ENCODE peak calls at places on chromosomes 3 and 15, in ten cellular contexts. One of them, this sample, is unnamed.

GRCh38 chr3:17973559-17973906 is 231.1 kb upstream of the TBC1D5 start:
- DNase-seq in bronchial epithelial cell: no peak
- DNase-seq in endothelial cell of umbilical vein: no peak
- DNase-seq in body of pancreas: peak
- DNase-seq in cardiac muscle cell: no peak
- DNase-seq in upper lobe of left lung: no peak
- DNase-seq in ovary: no peak
- DNase-seq in BE2C: no peak
- DNase-seq in breast epithelium: no peak
- DNase-seq in endothelial cell: no peak
- DNase-seq in this sample: no peak

GRCh38 chr15:101676965-101677364 is 24.8 kb upstream of the TM2D3 start:
- DNase-seq in bronchial epithelial cell: no peak
- DNase-seq in endothelial cell of umbilical vein: no peak
- DNase-seq in body of pancreas: no peak
- DNase-seq in cardiac muscle cell: no peak
- DNase-seq in upper lobe of left lung: no peak
- DNase-seq in ovary: no peak
- DNase-seq in BE2C: no peak
- DNase-seq in breast epithelium: no peak
- DNase-seq in endothelial cell: no peak
- DNase-seq in this sample: no peak

GRCh38 chr15:36932070-36932469 is 168.3 kb downstream of the MEIS2 start:
- DNase-seq in bronchial epithelial cell: no peak
- DNase-seq in endothelial cell of umbilical vein: no peak
- DNase-seq in body of pancreas: no peak
- DNase-seq in cardiac muscle cell: no peak
- DNase-seq in upper lobe of left lung: no peak
- DNase-seq in ovary: no peak
- DNase-seq in BE2C: no peak
- DNase-seq in breast epithelium: no peak
- DNase-seq in endothelial cell: no peak
- DNase-seq in this sample: no peak

GRCh38 chr15:39888809-39889208 is 31.3 kb downstream of the GPR176 start:
- DNase-seq in bronchial epithelial cell: peak
- DNase-seq in endothelial cell of umbilical vein: no peak
- DNase-seq in body of pancreas: no peak
- DNase-seq in cardiac muscle cell: no peak
- DNase-seq in upper lobe of left lung: no peak
- DNase-seq in ovary: no peak
- DNase-seq in BE2C: no peak
- DNase-seq in breast epithelium: no peak
- DNase-seq in endothelial cell: no peak
- DNase-seq in this sample: no peak

GRCh38 chr3:115022835-115023398 is 124.2 kb downstream of the ZBTB20 start:
- DNase-seq in bronchial epithelial cell: peak
- DNase-seq in endothelial cell of umbilical vein: no peak
- DNase-seq in body of pancreas: no peak
- DNase-seq in cardiac muscle cell: no peak
- DNase-seq in upper lobe of left lung: no peak
- DNase-seq in ovary: no peak
- DNase-seq in BE2C: no peak
- DNase-seq in breast epithelium: no peak
- DNase-seq in endothelial cell: no peak
- DNase-seq in this sample: no peak

GRCh38 chr15:23073890-23074631 is 34.7 kb upstream of the TUBGCP5 start:
- DNase-seq in bronchial epithelial cell: no peak
- DNase-seq in endothelial cell of umbilical vein: no peak
- DNase-seq in body of pancreas: peak
- DNase-seq in cardiac muscle cell: no peak
- DNase-seq in upper lobe of left lung: peak
- DNase-seq in ovary: no peak
- DNase-seq in BE2C: peak
- DNase-seq in breast epithelium: peak
- DNase-seq in endothelial cell: no peak
- DNase-seq in this sample: no peak

GRCh38 chr3:69716119-69716518 is 23.1 kb upstream of the MITF start:
- DNase-seq in bronchial epithelial cell: no peak
- DNase-seq in endothelial cell of umbilical vein: no peak
- DNase-seq in body of pancreas: no peak
- DNase-seq in cardiac muscle cell: no peak
- DNase-seq in upper lobe of left lung: no peak
- DNase-seq in ovary: no peak
- DNase-seq in BE2C: no peak
- DNase-seq in breast epithelium: no peak
- DNase-seq in endothelial cell: no peak
- DNase-seq in this sample: no peak

GRCh38 chr3:176796371-176796770 is 400.9 kb downstream of the TBL1XR1 start:
- DNase-seq in bronchial epithelial cell: peak
- DNase-seq in endothelial cell of umbilical vein: no peak
- DNase-seq in body of pancreas: no peak
- DNase-seq in cardiac muscle cell: no peak
- DNase-seq in upper lobe of left lung: no peak
- DNase-seq in ovary: no peak
- DNase-seq in BE2C: no peak
- DNase-seq in breast epithelium: no peak
- DNase-seq in endothelial cell: no peak
- DNase-seq in this sample: no peak

GRCh38 chr15:74399511-74400312 is 32.3 kb upstream of the CYP11A1 start:
- DNase-seq in bronchial epithelial cell: peak
- DNase-seq in endothelial cell of umbilical vein: no peak
- DNase-seq in body of pancreas: no peak
- DNase-seq in cardiac muscle cell: no peak
- DNase-seq in upper lobe of left lung: no peak
- DNase-seq in ovary: no peak
- DNase-seq in BE2C: no peak
- DNase-seq in breast epithelium: no peak
- DNase-seq in endothelial cell: no peak
- DNase-seq in this sample: no peak

GRCh38 chr15:73349191-73349590 is 19.6 kb downstream of the HCN4 start:
- DNase-seq in bronchial epithelial cell: no peak
- DNase-seq in endothelial cell of umbilical vein: no peak
- DNase-seq in body of pancreas: no peak
- DNase-seq in cardiac muscle cell: no peak
- DNase-seq in upper lobe of left lung: no peak
- DNase-seq in ovary: no peak
- DNase-seq in BE2C: no peak
- DNase-seq in breast epithelium: no peak
- DNase-seq in endothelial cell: no peak
- DNase-seq in this sample: no peak

GRCh38 chr3:121477589-121477988 is 68.2 kb downstream of the POLQ start:
- DNase-seq in bronchial epithelial cell: no peak
- DNase-seq in endothelial cell of umbilical vein: peak
- DNase-seq in body of pancreas: no peak
- DNase-seq in cardiac muscle cell: no peak
- DNase-seq in upper lobe of left lung: no peak
- DNase-seq in ovary: no peak
- DNase-seq in BE2C: no peak
- DNase-seq in breast epithelium: no peak
- DNase-seq in endothelial cell: no peak
- DNase-seq in this sample: no peak

GRCh38 chr15:50786871-50787270 is 21.4 kb upstream of the SPPL2A start:
- DNase-seq in bronchial epithelial cell: peak
- DNase-seq in endothelial cell of umbilical vein: no peak
- DNase-seq in body of pancreas: no peak
- DNase-seq in cardiac muscle cell: no peak
- DNase-seq in upper lobe of left lung: no peak
- DNase-seq in ovary: no peak
- DNase-seq in BE2C: no peak
- DNase-seq in breast epithelium: no peak
- DNase-seq in endothelial cell: no peak
- DNase-seq in this sample: no peak

DNA sequence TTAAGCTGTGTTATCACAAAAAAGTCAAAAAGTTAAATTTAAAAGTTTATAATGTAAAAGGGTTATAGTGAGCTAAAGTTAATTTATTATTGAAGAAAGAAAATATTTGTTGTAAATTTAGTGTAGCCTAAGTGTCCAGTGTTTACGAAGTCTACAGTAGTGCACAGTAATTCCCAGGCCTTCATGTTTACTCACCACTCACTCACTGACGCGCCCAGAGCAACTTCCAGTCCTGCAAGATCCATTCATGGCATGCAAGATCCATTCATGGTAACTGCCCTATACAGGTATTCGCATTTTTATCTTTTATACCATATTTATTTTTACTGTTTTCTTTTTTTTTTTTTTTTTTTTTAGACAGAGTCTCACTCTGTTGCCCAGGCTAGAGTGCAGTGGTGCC is 69.5 kb downstream of the TPRA1 start:
- DNase-seq in bronchial epithelial cell: peak
- DNase-seq in endothelial cell of umbilical vein: no peak
- DNase-seq in body of pancreas: no peak
- DNase-seq in cardiac muscle cell: no peak
- DNase-seq in upper lobe of left lung: no peak
- DNase-seq in ovary: no peak
- DNase-seq in BE2C: no peak
- DNase-seq in breast epithelium: no peak
- DNase-seq in endothelial cell: no peak
- DNase-seq in this sample: no peak
- TF ChIP-seq CTCF in bronchial epithelial cell: no peak
- TF ChIP-seq CTCF in endothelial cell of umbilical vein: no peak
- TF ChIP-seq CTCF in body of pancreas: no peak
- TF ChIP-seq CTCF in cardiac muscle cell: no peak
- TF ChIP-seq CTCF in upper lobe of left lung: no peak
- TF ChIP-seq CTCF in ovary: no peak
- TF ChIP-seq CTCF in BE2C: no peak
- TF ChIP-seq CTCF in breast epithelium: no peak
- TF ChIP-seq CTCF in endothelial cell: no peak
- TF ChIP-seq CTCF in this sample: no peak

GRCh38 chr3:188827593-188827992 is 344.2 kb upstream of the TPRG1 start:
- DNase-seq in bronchial epithelial cell: no peak
- DNase-seq in endothelial cell of umbilical vein: no peak
- DNase-seq in body of pancreas: no peak
- DNase-seq in cardiac muscle cell: peak
- DNase-seq in upper lobe of left lung: no peak
- DNase-seq in ovary: no peak
- DNase-seq in BE2C: no peak
- DNase-seq in breast epithelium: no peak
- DNase-seq in endothelial cell: no peak
- DNase-seq in this sample: no peak

GRCh38 chr3:188832146-188832545 is 339.6 kb upstream of the TPRG1 start:
- DNase-seq in bronchial epithelial cell: peak
- DNase-seq in endothelial cell of umbilical vein: no peak
- DNase-seq in body of pancreas: no peak
- DNase-seq in cardiac muscle cell: no peak
- DNase-seq in upper lobe of left lung: no peak
- DNase-seq in ovary: no peak
- DNase-seq in BE2C: no peak
- DNase-seq in breast epithelium: no peak
- DNase-seq in endothelial cell: no peak
- DNase-seq in this sample: no peak

GRCh38 chr3:188832961-188833615 is 338.7 kb upstream of the TPRG1 start:
- DNase-seq in bronchial epithelial cell: peak
- DNase-seq in endothelial cell of umbilical vein: no peak
- DNase-seq in body of pancreas: no peak
- DNase-seq in cardiac muscle cell: no peak
- DNase-seq in upper lobe of left lung: no peak
- DNase-seq in ovary: no peak
- DNase-seq in BE2C: no peak
- DNase-seq in breast epithelium: peak
- DNase-seq in endothelial cell: no peak
- DNase-seq in this sample: no peak

GRCh38 chr3:188829577-188829976 is 342.2 kb upstream of the TPRG1 start:
- DNase-seq in bronchial epithelial cell: no peak
- DNase-seq in endothelial cell of umbilical vein: no peak
- DNase-seq in body of pancreas: no peak
- DNase-seq in cardiac muscle cell: peak
- DNase-seq in upper lobe of left lung: no peak
- DNase-seq in ovary: no peak
- DNase-seq in BE2C: no peak
- DNase-seq in breast epithelium: no peak
- DNase-seq in endothelial cell: no peak
- DNase-seq in this sample: no peak

GRCh38 chr3:188830955-188831354 is 340.8 kb upstream of the TPRG1 start:
- DNase-seq in bronchial epithelial cell: no peak
- DNase-seq in endothelial cell of umbilical vein: no peak
- DNase-seq in body of pancreas: no peak
- DNase-seq in cardiac muscle cell: no peak
- DNase-seq in upper lobe of left lung: no peak
- DNase-seq in ovary: no peak
- DNase-seq in BE2C: peak
- DNase-seq in breast epithelium: no peak
- DNase-seq in endothelial cell: no peak
- DNase-seq in this sample: no peak
- TF ChIP-seq CTCF in bronchial epithelial cell: no peak
- TF ChIP-seq CTCF in endothelial cell of umbilical vein: peak
- TF ChIP-seq CTCF in body of pancreas: no peak
- TF ChIP-seq CTCF in cardiac muscle cell: peak
- TF ChIP-seq CTCF in upper lobe of left lung: peak
- TF ChIP-seq CTCF in ovary: no peak
- TF ChIP-seq CTCF in BE2C: peak
- TF ChIP-seq CTCF in breast epithelium: no peak
- TF ChIP-seq CTCF in endothelial cell: peak
- TF ChIP-seq CTCF in this sample: peak

GRCh38 chr3:41033956-41034519 is 165.3 kb upstream of the CTNNB1 start:
- DNase-seq in bronchial epithelial cell: no peak
- DNase-seq in endothelial cell of umbilical vein: no peak
- DNase-seq in body of pancreas: no peak
- DNase-seq in cardiac muscle cell: no peak
- DNase-seq in upper lobe of left lung: no peak
- DNase-seq in ovary: no peak
- DNase-seq in BE2C: no peak
- DNase-seq in breast epithelium: no peak
- DNase-seq in endothelial cell: no peak
- DNase-seq in this sample: no peak
- TF ChIP-seq CTCF in bronchial epithelial cell: no peak
- TF ChIP-seq CTCF in endothelial cell of umbilical vein: no peak
- TF ChIP-seq CTCF in body of pancreas: no peak
- TF ChIP-seq CTCF in cardiac muscle cell: no peak
- TF ChIP-seq CTCF in upper lobe of left lung: no peak
- TF ChIP-seq CTCF in ovary: no peak
- TF ChIP-seq CTCF in BE2C: no peak
- TF ChIP-seq CTCF in breast epithelium: no peak
- TF ChIP-seq CTCF in endothelial cell: no peak
- TF ChIP-seq CTCF in this sample: no peak

GRCh38 chr3:101091489-101091888 is 98.3 kb upstream of the ABI3BP start:
- DNase-seq in bronchial epithelial cell: peak
- DNase-seq in endothelial cell of umbilical vein: no peak
- DNase-seq in body of pancreas: no peak
- DNase-seq in cardiac muscle cell: no peak
- DNase-seq in upper lobe of left lung: no peak
- DNase-seq in ovary: no peak
- DNase-seq in BE2C: no peak
- DNase-seq in breast epithelium: no peak
- DNase-seq in endothelial cell: no peak
- DNase-seq in this sample: no peak
- TF ChIP-seq CTCF in bronchial epithelial cell: no peak
- TF ChIP-seq CTCF in endothelial cell of umbilical vein: no peak
- TF ChIP-seq CTCF in body of pancreas: no peak
- TF ChIP-seq CTCF in cardiac muscle cell: no peak
- TF ChIP-seq CTCF in upper lobe of left lung: no peak
- TF ChIP-seq CTCF in ovary: no peak
- TF ChIP-seq CTCF in BE2C: no peak
- TF ChIP-seq CTCF in breast epithelium: no peak
- TF ChIP-seq CTCF in endothelial cell: no peak
- TF ChIP-seq CTCF in this sample: no peak

DNA sequence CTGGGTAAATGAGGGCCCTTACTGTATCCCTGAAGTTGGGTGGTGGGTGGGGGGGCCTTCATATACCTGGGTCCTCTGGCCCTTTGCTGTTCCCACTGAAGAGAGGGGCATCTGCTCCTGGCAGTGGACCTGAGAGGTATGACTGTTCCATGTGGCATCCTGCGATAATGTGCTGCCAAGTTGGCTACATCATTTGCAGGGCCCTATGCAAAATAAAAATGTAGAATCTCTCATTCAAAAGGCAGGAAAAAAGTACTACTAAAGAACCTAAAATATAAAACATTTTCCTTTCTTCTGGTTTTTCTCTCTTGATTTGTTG is 49.2 kb upstream of the RYK start:
- DNase-seq in bronchial epithelial cell: no peak
- DNase-seq in endothelial cell of umbilical vein: no peak
- DNase-seq in body of pancreas: no peak
- DNase-seq in cardiac muscle cell: no peak
- DNase-seq in upper lobe of left lung: no peak
- DNase-seq in ovary: no peak
- DNase-seq in BE2C: no peak
- DNase-seq in breast epithelium: no peak
- DNase-seq in endothelial cell: no peak
- DNase-seq in this sample: no peak
- TF ChIP-seq CTCF in bronchial epithelial cell: no peak
- TF ChIP-seq CTCF in endothelial cell of umbilical vein: no peak
- TF ChIP-seq CTCF in body of pancreas: no peak
- TF ChIP-seq CTCF in cardiac muscle cell: no peak
- TF ChIP-seq CTCF in upper lobe of left lung: no peak
- TF ChIP-seq CTCF in ovary: no peak
- TF ChIP-seq CTCF in BE2C: no peak
- TF ChIP-seq CTCF in breast epithelium: no peak
- TF ChIP-seq CTCF in endothelial cell: no peak
- TF ChIP-seq CTCF in this sample: no peak